ENCODE peak calls at places on chromosomes 2 and 18, in six cellular contexts. A is CD4-positive, CD25-positive, alpha-beta regulatory T cell; K is GM23338; N is IMR-90; J is A673; E is Peyer's patch. Q is an unnamed sample. For H3K4me1, the result is how much of the 10 kb centered on the place peaks cover.

GRCh38 chr2:29676886-29677453 is 244.4 kb downstream of the ALK start:
- DNase-seq in A (no peak), J (no peak), E (no peak), N (no peak), K (no peak), Q (no peak)

GRCh38 chr2:23609254-23609653 is 224.3 kb downstream of the KLHL29 start:
- DNase-seq in N (no peak), J (no peak), E (no peak), K (no peak), A (no peak), Q (no peak)

GRCh38 chr2:10043256-10043905 is at the start of gene KLF11:
- DNase-seq in A (peak), K (peak), N (peak), J (peak), E (peak), Q (peak)

GRCh38 chr2:172985139-172985874 is 90.3 kb upstream of the MAP3K20 start:
- DNase-seq in K (no peak), J (no peak), E (no peak), N (peak), A (no peak), Q (no peak)

GRCh38 chr18:62802523-62802922 is 87.2 kb downstream of the PHLPP1 start:
- DNase-seq in E (no peak), N (no peak), K (no peak), A (no peak), J (peak), Q (no peak)

GRCh38 chr2:163617517-163617916 is 118.3 kb downstream of the FIGN start:
- DNase-seq in J (no peak), N (no peak), K (no peak), A (no peak), E (no peak), Q (no peak)

GRCh38 chr2:70143314-70144150 is 47.3 kb downstream of the C2orf42 start:
- DNase-seq in J (peak), K (peak), A (peak), N (peak), E (peak), Q (peak)

GRCh38 chr18:61541673-61542072 is 208.4 kb downstream of the CDH20 start:
- DNase-seq in J (no peak), N (peak), A (no peak), K (no peak), E (no peak), Q (no peak)

GRCh38 chr2:162243305-162243693 is at the start of gene FAP:
- DNase-seq in A (no peak), K (no peak), N (peak), E (no peak), J (peak), Q (no peak)
- H3K4me3 ChIP-seq in A (no peak), K (no peak), N (peak), E (no peak), J (peak), Q (no peak)

GRCh38 chr2:201777869-201778268 is 2.9 kb downstream of the ALS2 start:
- DNase-seq in N (no peak), E (no peak), K (no peak), A (no peak), J (peak), Q (no peak)
- H3K4me1 ChIP-seq in N (under half), E (under half), K (under half), A (under half), J (half or more), Q (under half)

GRCh38 chr2:6312377-6312776 is 553.3 kb downstream of the CMPK2 start:
- DNase-seq in A (no peak), N (no peak), K (no peak), J (no peak), E (no peak), Q (no peak)

GRCh38 chr2:6308986-6309385 is 556.7 kb downstream of the CMPK2 start:
- DNase-seq in A (no peak), N (no peak), E (no peak), J (no peak), K (no peak), Q (no peak)

GRCh38 chr2:6310910-6311215 is 554.8 kb downstream of the CMPK2 start:
- DNase-seq in J (no peak), N (no peak), E (no peak), K (no peak), A (no peak), Q (no peak)

GRCh38 chr2:6310186-6310909 is 555.4 kb downstream of the CMPK2 start:
- DNase-seq in A (no peak), N (no peak), K (no peak), E (no peak), J (peak), Q (no peak)

GRCh38 chr2:6309415-6310185 is 556.1 kb downstream of the CMPK2 start:
- DNase-seq in J (peak), K (no peak), E (no peak), A (no peak), N (no peak), Q (no peak)
- H3K4me3 ChIP-seq in J (peak), K (no peak), E (no peak), A (no peak), N (no peak), Q (no peak)

GRCh38 chr2:48841126-48841525 is 85.6 kb upstream of the LHCGR start:
- DNase-seq in A (no peak), E (no peak), J (no peak), K (no peak), N (no peak), Q (no peak)

GRCh38 chr2:48838029-48838428 is 82.5 kb upstream of the LHCGR start:
- DNase-seq in E (no peak), J (no peak), N (no peak), A (no peak), K (no peak), Q (no peak)
- H3K4me1 ChIP-seq in E (under half), J (under half), N (under half), A (under half), K (under half), Q (under half)

GRCh38 chr2:104434966-104435365 is 418.9 kb upstream of the POU3F3 start:
- DNase-seq in J (no peak), E (no peak), N (no peak), A (no peak), K (no peak), Q (no peak)
- H3K4me3 ChIP-seq in J (no peak), E (peak), N (no peak), A (peak), K (peak), Q (no peak)

DNA sequence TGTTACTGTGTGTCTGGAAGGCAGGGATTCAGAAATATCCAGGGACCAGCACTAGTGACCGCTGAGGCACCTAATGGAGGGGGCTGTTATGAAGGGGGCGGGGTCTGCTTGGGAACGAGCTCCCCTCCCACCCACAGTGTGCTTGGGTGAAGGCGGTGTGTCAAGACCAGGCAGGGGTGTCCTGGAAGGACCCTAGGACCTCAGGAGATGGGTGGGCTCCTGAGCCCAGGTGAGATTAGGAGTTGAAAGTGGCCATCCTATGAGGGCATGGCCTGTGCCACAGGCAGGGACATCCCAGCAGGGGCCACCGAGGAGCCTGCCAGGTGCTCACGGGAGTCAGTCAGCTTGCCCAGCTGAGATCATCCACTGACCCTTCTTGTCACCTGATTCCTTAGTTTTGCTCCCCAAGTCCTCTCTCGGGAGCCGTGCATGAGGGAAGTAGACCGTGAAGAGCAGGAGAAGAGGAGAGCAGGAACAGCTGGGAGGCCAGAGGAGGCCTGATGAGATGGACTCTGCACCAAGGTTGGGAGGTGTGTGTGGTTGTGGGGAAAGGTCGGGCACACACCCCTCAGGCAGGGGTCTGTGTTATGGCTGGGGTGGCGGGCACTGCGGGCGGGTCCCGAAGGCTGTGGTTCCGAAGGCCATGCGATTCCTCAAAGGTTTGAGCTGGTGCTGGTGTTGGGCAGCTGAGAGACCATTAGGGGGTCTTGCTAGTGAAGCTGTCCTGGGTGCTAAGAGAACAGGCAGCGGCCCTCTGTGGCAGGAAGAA is 180.9 kb upstream of the HS6ST1 start:
- DNase-seq in N (no peak), A (no peak), K (no peak), J (no peak), E (no peak), Q (no peak)
- H3K4me1 ChIP-seq in N (under half), A (under half), K (under half), J (under half), E (under half), Q (under half)

Q was measured in colonic mucosa.